ENCODE peak calls at places on chromosomes 11 and 22, in six cellular contexts. One of them, this sample, is unnamed.

GRCh38 chr22:31044262-31044861 is 36.8 kb upstream of the SMTN start:
- DNase-seq in cardiac muscle cell: peak
- DNase-seq in nephron progenitor cell: no peak
- DNase-seq in IMR-90: peak
- DNase-seq in left ventricle myocardium inferior: peak
- DNase-seq in colonic mucosa: peak
- DNase-seq in this sample: no peak

GRCh38 chr11:2399488-2400068 is 972 bp upstream of the TSSC4 start:
- DNase-seq in cardiac muscle cell: peak
- DNase-seq in nephron progenitor cell: peak
- DNase-seq in IMR-90: no peak
- DNase-seq in left ventricle myocardium inferior: no peak
- DNase-seq in colonic mucosa: peak
- DNase-seq in this sample: no peak

GRCh38 chr22:25167082-25167481 is 32.6 kb upstream of the CRYBB3 start:
- DNase-seq in cardiac muscle cell: no peak
- DNase-seq in nephron progenitor cell: no peak
- DNase-seq in IMR-90: no peak
- DNase-seq in left ventricle myocardium inferior: no peak
- DNase-seq in colonic mucosa: no peak
- DNase-seq in this sample: no peak

GRCh38 chr11:64226507-64227051 is 505 bp downstream of the NUDT22 start:
- DNase-seq in cardiac muscle cell: no peak
- DNase-seq in nephron progenitor cell: no peak
- DNase-seq in IMR-90: no peak
- DNase-seq in left ventricle myocardium inferior: peak
- DNase-seq in colonic mucosa: peak
- DNase-seq in this sample: no peak

GRCh38 chr22:30426395-30427353 is 1.1 kb downstream of the MTFP1 start:
- DNase-seq in cardiac muscle cell: peak
- DNase-seq in nephron progenitor cell: peak
- DNase-seq in IMR-90: peak
- DNase-seq in left ventricle myocardium inferior: peak
- DNase-seq in colonic mucosa: peak
- DNase-seq in this sample: peak

GRCh38 chr22:37282385-37282677 is at the start of gene CYTH4:
- DNase-seq in cardiac muscle cell: no peak
- DNase-seq in nephron progenitor cell: no peak
- DNase-seq in IMR-90: no peak
- DNase-seq in left ventricle myocardium inferior: peak
- DNase-seq in colonic mucosa: peak
- DNase-seq in this sample: no peak

GRCh38 chr11:118438314-118438931 is 2.1 kb downstream of the KMT2A start:
- DNase-seq in cardiac muscle cell: peak
- DNase-seq in nephron progenitor cell: peak
- DNase-seq in IMR-90: peak
- DNase-seq in left ventricle myocardium inferior: peak
- DNase-seq in colonic mucosa: peak
- DNase-seq in this sample: no peak

GRCh38 chr11:92528051-92528450 is 303.4 kb downstream of the FAT3 start:
- DNase-seq in cardiac muscle cell: peak
- DNase-seq in nephron progenitor cell: no peak
- DNase-seq in IMR-90: peak
- DNase-seq in left ventricle myocardium inferior: no peak
- DNase-seq in colonic mucosa: no peak
- DNase-seq in this sample: no peak

GRCh38 chr11:73340164-73340563 is 32.1 kb downstream of the ARHGEF17 start:
- DNase-seq in cardiac muscle cell: no peak
- DNase-seq in nephron progenitor cell: no peak
- DNase-seq in IMR-90: no peak
- DNase-seq in left ventricle myocardium inferior: no peak
- DNase-seq in colonic mucosa: no peak
- DNase-seq in this sample: no peak

GRCh38 chr11:37946155-37946766 is 1348.2 kb upstream of the RAG2 start:
- DNase-seq in cardiac muscle cell: peak
- DNase-seq in nephron progenitor cell: peak
- DNase-seq in IMR-90: peak
- DNase-seq in left ventricle myocardium inferior: no peak
- DNase-seq in colonic mucosa: peak
- DNase-seq in this sample: no peak

GRCh38 chr11:32071811-32072210 is 19.1 kb upstream of the RCN1 start:
- DNase-seq in cardiac muscle cell: peak
- DNase-seq in nephron progenitor cell: no peak
- DNase-seq in IMR-90: peak
- DNase-seq in left ventricle myocardium inferior: no peak
- DNase-seq in colonic mucosa: no peak
- DNase-seq in this sample: no peak

GRCh38 chr11:2675540-2675939 is 24.3 kb downstream of the KCNQ1OT1 start:
- DNase-seq in cardiac muscle cell: no peak
- DNase-seq in nephron progenitor cell: no peak
- DNase-seq in IMR-90: no peak
- DNase-seq in left ventricle myocardium inferior: no peak
- DNase-seq in colonic mucosa: no peak
- DNase-seq in this sample: no peak

GRCh38 chr22:43207386-43207785 is 20.5 kb upstream of the TTLL12 start:
- DNase-seq in cardiac muscle cell: no peak
- DNase-seq in nephron progenitor cell: no peak
- DNase-seq in IMR-90: no peak
- DNase-seq in left ventricle myocardium inferior: no peak
- DNase-seq in colonic mucosa: no peak
- DNase-seq in this sample: no peak

GRCh38 chr11:32121012-32121411 is 30.1 kb downstream of the RCN1 start:
- DNase-seq in cardiac muscle cell: no peak
- DNase-seq in nephron progenitor cell: no peak
- DNase-seq in IMR-90: no peak
- DNase-seq in left ventricle myocardium inferior: no peak
- DNase-seq in colonic mucosa: no peak
- DNase-seq in this sample: no peak

GRCh38 chr22:38490475-38490874 is 15.6 kb downstream of the DDX17 start:
- DNase-seq in cardiac muscle cell: no peak
- DNase-seq in nephron progenitor cell: no peak
- DNase-seq in IMR-90: no peak
- DNase-seq in left ventricle myocardium inferior: no peak
- DNase-seq in colonic mucosa: no peak
- DNase-seq in this sample: no peak

GRCh38 chr22:23225724-23226496 is 45.6 kb downstream of the BCR start:
- DNase-seq in cardiac muscle cell: peak
- DNase-seq in nephron progenitor cell: no peak
- DNase-seq in IMR-90: no peak
- DNase-seq in left ventricle myocardium inferior: peak
- DNase-seq in colonic mucosa: peak
- DNase-seq in this sample: no peak

GRCh38 chr11:104700609-104701008 is 197.7 kb downstream of the CASP12 start:
- DNase-seq in cardiac muscle cell: peak
- DNase-seq in nephron progenitor cell: no peak
- DNase-seq in IMR-90: peak
- DNase-seq in left ventricle myocardium inferior: no peak
- DNase-seq in colonic mucosa: no peak
- DNase-seq in this sample: no peak

DNA sequence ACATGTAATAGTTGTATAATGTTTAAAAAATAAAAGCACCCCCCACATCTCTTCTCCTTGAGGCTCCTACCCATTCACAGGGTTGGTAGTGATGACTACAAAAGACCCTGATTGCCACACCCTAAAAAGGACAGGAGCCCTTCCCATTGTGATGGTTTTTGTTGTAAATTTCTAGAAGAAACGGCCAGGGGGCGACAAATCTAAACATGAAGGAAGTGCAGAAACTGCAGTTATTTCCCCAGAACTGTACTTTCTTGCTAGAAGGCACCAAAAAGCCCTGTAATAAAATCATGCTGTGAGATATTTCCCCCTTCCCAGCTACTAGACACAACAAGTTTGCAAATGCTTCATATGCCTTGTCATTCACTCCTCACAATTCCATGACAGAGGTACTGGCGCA is 10.8 kb downstream of the PRR5L start:
- DNase-seq in cardiac muscle cell: peak
- DNase-seq in nephron progenitor cell: peak
- DNase-seq in IMR-90: no peak
- DNase-seq in left ventricle myocardium inferior: no peak
- DNase-seq in colonic mucosa: no peak
- DNase-seq in this sample: no peak
- TF ChIP-seq CTCF in cardiac muscle cell: peak
- TF ChIP-seq CTCF in nephron progenitor cell: peak
- TF ChIP-seq CTCF in IMR-90: no peak
- TF ChIP-seq CTCF in left ventricle myocardium inferior: peak
- TF ChIP-seq CTCF in colonic mucosa: no peak
- TF ChIP-seq CTCF in this sample: peak

DNA sequence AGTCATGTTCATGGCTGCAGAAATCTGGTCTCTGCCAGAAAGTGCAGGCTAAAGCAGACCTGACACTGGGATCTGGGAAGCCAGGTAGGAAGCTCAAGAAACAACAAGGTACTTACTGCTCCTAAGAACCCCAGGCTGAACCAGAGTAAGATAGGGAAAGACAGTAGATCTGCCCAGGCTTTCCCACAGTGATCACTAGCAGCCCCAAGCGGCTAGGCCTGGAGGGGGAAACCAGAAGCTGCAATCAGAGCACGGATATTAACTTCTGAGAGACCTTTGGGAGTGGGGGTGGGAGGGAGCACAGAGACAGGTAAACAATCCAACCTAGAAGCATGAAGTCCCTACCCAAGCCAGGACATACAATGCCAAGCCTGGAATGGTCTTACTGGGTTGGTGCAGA is 135.2 kb upstream of the C11orf58 start:
- DNase-seq in cardiac muscle cell: no peak
- DNase-seq in nephron progenitor cell: no peak
- DNase-seq in IMR-90: no peak
- DNase-seq in left ventricle myocardium inferior: no peak
- DNase-seq in colonic mucosa: no peak
- DNase-seq in this sample: no peak
- TF ChIP-seq CTCF in cardiac muscle cell: no peak
- TF ChIP-seq CTCF in nephron progenitor cell: no peak
- TF ChIP-seq CTCF in IMR-90: no peak
- TF ChIP-seq CTCF in left ventricle myocardium inferior: peak
- TF ChIP-seq CTCF in colonic mucosa: no peak
- TF ChIP-seq CTCF in this sample: no peak

GRCh38 chr11:8564526-8564925 is 29.5 kb downstream of the STK33 start:
- DNase-seq in cardiac muscle cell: no peak
- DNase-seq in nephron progenitor cell: no peak
- DNase-seq in IMR-90: no peak
- DNase-seq in left ventricle myocardium inferior: no peak
- DNase-seq in colonic mucosa: no peak
- DNase-seq in this sample: no peak
- TF ChIP-seq CTCF in cardiac muscle cell: no peak
- TF ChIP-seq CTCF in nephron progenitor cell: no peak
- TF ChIP-seq CTCF in IMR-90: no peak
- TF ChIP-seq CTCF in left ventricle myocardium inferior: no peak
- TF ChIP-seq CTCF in colonic mucosa: no peak
- TF ChIP-seq CTCF in this sample: no peak

DNA sequence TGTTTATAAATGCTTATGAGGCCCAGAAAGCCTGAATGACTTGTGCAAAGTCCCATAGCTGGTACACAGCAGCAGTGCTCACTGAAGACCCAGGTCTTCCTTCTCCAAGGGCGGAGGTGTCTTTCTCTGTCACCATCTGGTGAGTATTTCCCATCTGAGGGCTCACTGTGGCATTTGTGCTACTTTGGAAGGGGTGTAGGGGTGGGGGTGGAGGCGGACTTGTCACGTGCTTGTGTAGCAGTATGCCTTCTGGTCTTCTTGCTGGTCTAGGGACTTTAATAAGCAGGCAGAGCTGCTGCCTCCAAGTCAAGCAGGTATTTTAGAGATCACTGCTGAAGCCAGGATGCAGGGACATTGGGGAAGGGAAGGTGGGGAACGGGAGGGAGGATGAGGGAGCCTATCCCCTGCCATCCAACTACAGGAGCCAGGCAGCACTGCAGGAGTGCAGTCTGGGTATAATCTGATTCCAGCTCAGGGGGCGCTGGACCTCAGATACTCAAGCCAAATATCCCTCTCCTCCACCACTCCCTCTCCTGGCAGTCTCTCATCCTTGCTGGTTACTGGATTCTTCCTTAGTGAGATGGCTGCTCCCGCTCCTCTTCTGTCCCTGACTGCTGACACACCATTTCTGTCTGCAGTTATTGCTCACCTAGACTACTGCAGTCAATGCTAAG is 3.4 kb downstream of the ABCC8 start:
- DNase-seq in cardiac muscle cell: peak
- DNase-seq in nephron progenitor cell: peak
- DNase-seq in IMR-90: peak
- DNase-seq in left ventricle myocardium inferior: no peak
- DNase-seq in colonic mucosa: no peak
- DNase-seq in this sample: no peak
- TF ChIP-seq CTCF in cardiac muscle cell: no peak
- TF ChIP-seq CTCF in nephron progenitor cell: peak
- TF ChIP-seq CTCF in IMR-90: peak
- TF ChIP-seq CTCF in left ventricle myocardium inferior: no peak
- TF ChIP-seq CTCF in colonic mucosa: no peak
- TF ChIP-seq CTCF in this sample: peak

GRCh38 chr22:50626856-50627451 is 998 bp downstream of the ARSA start:
- DNase-seq in cardiac muscle cell: no peak
- DNase-seq in nephron progenitor cell: no peak
- DNase-seq in IMR-90: no peak
- DNase-seq in left ventricle myocardium inferior: no peak
- DNase-seq in colonic mucosa: peak
- DNase-seq in this sample: no peak

GRCh38 chr22:50628543-50629134 is 687 bp upstream of the ARSA start:
- DNase-seq in cardiac muscle cell: no peak
- DNase-seq in nephron progenitor cell: no peak
- DNase-seq in IMR-90: no peak
- DNase-seq in left ventricle myocardium inferior: no peak
- DNase-seq in colonic mucosa: peak
- DNase-seq in this sample: no peak

GRCh38 chr22:50626314-50626855 is 1.6 kb downstream of the ARSA start:
- DNase-seq in cardiac muscle cell: no peak
- DNase-seq in nephron progenitor cell: no peak
- DNase-seq in IMR-90: no peak
- DNase-seq in left ventricle myocardium inferior: no peak
- DNase-seq in colonic mucosa: no peak
- DNase-seq in this sample: no peak

GRCh38 chr22:50627452-50627913 is 469 bp downstream of the ARSA start:
- DNase-seq in cardiac muscle cell: no peak
- DNase-seq in nephron progenitor cell: peak
- DNase-seq in IMR-90: no peak
- DNase-seq in left ventricle myocardium inferior: no peak
- DNase-seq in colonic mucosa: peak
- DNase-seq in this sample: no peak

DNA sequence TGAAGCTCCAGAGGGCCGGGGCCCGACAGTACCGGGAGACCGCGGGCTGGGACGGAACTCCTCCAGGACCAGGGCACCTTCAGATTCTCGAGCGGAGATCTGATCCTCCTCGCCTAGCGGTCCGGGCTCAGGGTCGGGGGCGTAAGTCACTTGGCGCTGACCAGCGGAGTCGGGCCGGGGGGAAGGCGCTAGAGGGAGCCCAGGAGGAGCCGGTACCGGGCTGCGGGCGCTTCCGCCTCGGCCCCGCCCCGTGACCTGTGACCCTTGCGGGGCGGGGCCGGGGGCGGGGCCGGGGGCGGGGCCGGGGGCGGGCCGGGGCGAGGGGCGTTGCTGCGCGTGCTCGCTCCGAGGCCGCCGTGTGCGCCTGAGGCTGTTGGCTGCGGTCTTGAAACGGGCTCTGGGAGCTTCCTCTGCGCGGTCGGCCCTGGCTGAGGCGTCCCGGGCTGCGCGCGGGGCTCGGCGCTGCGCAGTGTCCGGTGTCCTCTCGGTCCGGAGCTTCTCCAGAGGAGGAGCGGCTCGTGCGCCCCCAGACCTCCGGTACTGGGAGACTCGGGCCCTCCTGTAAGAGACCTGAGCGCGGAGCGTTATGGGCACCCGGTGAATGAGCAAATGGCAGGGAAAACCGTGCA is at the start of gene ARSA:
- DNase-seq in cardiac muscle cell: peak
- DNase-seq in nephron progenitor cell: peak
- DNase-seq in IMR-90: peak
- DNase-seq in left ventricle myocardium inferior: peak
- DNase-seq in colonic mucosa: peak
- DNase-seq in this sample: peak
- TF ChIP-seq CTCF in cardiac muscle cell: peak
- TF ChIP-seq CTCF in nephron progenitor cell: no peak
- TF ChIP-seq CTCF in IMR-90: peak
- TF ChIP-seq CTCF in left ventricle myocardium inferior: peak
- TF ChIP-seq CTCF in colonic mucosa: no peak
- TF ChIP-seq CTCF in this sample: no peak